ENCODE peak calls at places on chromosomes 12 and 14, in five cellular contexts. G, Q, P, Y and L are unnamed samples. For H3K27me3, the result is how much of the 10 kb centered on the place peaks cover.

GRCh38 chr14:89252887-89253532 is 164.0 kb downstream of the FOXN3 start:
- DNase-seq in Y (peak), Q (peak), G (no peak), P (peak), L (no peak)

GRCh38 chr12:103441437-103442186 is 54.2 kb downstream of the C12orf42 start:
- DNase-seq in Y (no peak), G (no peak), P (no peak), Q (no peak), L (no peak)

GRCh38 chr12:30792648-30793499 is 38.1 kb upstream of the CAPRIN2 start:
- DNase-seq in P (no peak), G (no peak), Q (peak), Y (no peak), L (no peak)

GRCh38 chr12:53232641-53233538 is 881 bp upstream of the RARG start:
- DNase-seq in P (peak), G (peak), Q (peak), Y (peak), L (no peak)

GRCh38 chr14:64636208-64636979 is 67.8 kb upstream of the PLEKHG3 start:
- DNase-seq in Y (peak), Q (peak), G (peak), P (peak), L (peak)

GRCh38 chr12:82527165-82527780 is 159.4 kb upstream of the TMTC2 start:
- DNase-seq in Q (peak), Y (peak), P (peak), G (peak), L (no peak)

GRCh38 chr14:50821471-50822464 is 9.2 kb downstream of the NIN start:
- DNase-seq in P (no peak), Q (peak), Y (no peak), G (no peak), L (no peak)

GRCh38 chr14:61476105-61476736 is 154.8 kb downstream of the PRKCH start:
- DNase-seq in Y (peak), Q (no peak), P (no peak), G (no peak), L (no peak)

GRCh38 chr12:122917508-122918227 is 21.7 kb upstream of the VPS37B start:
- DNase-seq in Y (peak), G (no peak), Q (no peak), P (peak), L (peak)

GRCh38 chr14:105019861-105020814 is 745 bp downstream of the CDCA4 start:
- DNase-seq in Y (peak), P (peak), Q (peak), G (no peak), L (no peak)

GRCh38 chr14:68442828-68443460 is 349.9 kb downstream of the ZFP36L1 start:
- DNase-seq in Q (no peak), Y (no peak), G (no peak), P (no peak), L (no peak)

GRCh38 chr14:53613404-53614253 is 343.0 kb downstream of the BMP4 start:
- DNase-seq in Q (peak), G (no peak), P (no peak), Y (no peak), L (no peak)

GRCh38 chr12:2958432-2959193 is 584 bp upstream of the TEAD4 start:
- DNase-seq in Y (no peak), Q (peak), P (peak), G (peak), L (no peak)

GRCh38 chr14:30375280-30375892 is 183.6 kb upstream of the G2E3 start:
- DNase-seq in Y (peak), Q (peak), G (peak), P (peak), L (peak)
- H3K27me3 ChIP-seq in Y (under half), Q (under half), G (under half), P (under half), L (under half)

GRCh38 chr14:73246387-73247150 is 9.3 kb downstream of the PAPLN start:
- DNase-seq in G (no peak), Q (no peak), P (no peak), Y (no peak), L (no peak)

GRCh38 chr14:73244541-73244940 is 7.2 kb downstream of the PAPLN start:
- DNase-seq in P (no peak), Q (no peak), G (no peak), Y (no peak), L (no peak)

GRCh38 chr14:73243748-73244147 is 6.4 kb downstream of the PAPLN start:
- DNase-seq in Q (no peak), Y (no peak), P (no peak), G (no peak), L (no peak)

GRCh38 chr14:73243341-73243740 is 6.0 kb downstream of the PAPLN start:
- DNase-seq in G (no peak), Q (no peak), P (no peak), Y (no peak), L (no peak)

GRCh38 chr14:73245401-73246325 is 8.4 kb downstream of the PAPLN start:
- DNase-seq in P (no peak), G (peak), Y (no peak), Q (peak), L (no peak)
- H3K27me3 ChIP-seq in P (half or more), G (under half), Y (under half), Q (under half), L (under half)

GRCh38 chr12:67068204-67068731 is 200.9 kb upstream of the CAND1 start:
- DNase-seq in P (peak), G (no peak), Y (no peak), Q (peak), L (no peak)
- H3K27me3 ChIP-seq in P (under half), G (under half), Y (under half), Q (under half), L (under half)

GRCh38 chr12:49297695-49298060 is 2.7 kb downstream of the PRPH start:
- DNase-seq in Q (no peak), P (no peak), G (no peak), Y (no peak), L (no peak)
- H3K27me3 ChIP-seq in Q (half or more), P (half or more), G (under half), Y (under half), L (under half)

GRCh38 chr12:62263956-62264355 is 3.8 kb downstream of the USP15 start:
- DNase-seq in Q (no peak), G (no peak), P (no peak), Y (no peak), L (no peak)

GRCh38 chr12:62267026-62267425 is 6.8 kb downstream of the USP15 start:
- DNase-seq in P (no peak), Q (no peak), Y (no peak), G (no peak), L (no peak)

GRCh38 chr12:62268956-62269355 is 8.8 kb downstream of the USP15 start:
- DNase-seq in Q (no peak), G (no peak), Y (no peak), P (no peak), L (no peak)

GRCh38 chr12:62267490-62267889 is 7.3 kb downstream of the USP15 start:
- DNase-seq in Y (no peak), Q (no peak), P (no peak), G (no peak), L (no peak)

GRCh38 chr12:62265511-62265910 is 5.3 kb downstream of the USP15 start:
- DNase-seq in P (no peak), Q (no peak), Y (no peak), G (no peak), L (no peak)
- H3K27me3 ChIP-seq in P (under half), Q (under half), Y (under half), G (under half), L (under half)